ENCODE peak calls at places on chromosomes 3 and 15, in five cellular contexts. S is PC-9, V is foreskin fibroblast, I is fibroblast of lung, P is ovary. O is an unnamed sample.
A peak's percentile ranks its signal among the peaks of the same experiment; 100 is the strongest.

GRCh38 chr3:63705092-63705645 is 52.7 kb downstream of the SNTN start:
- DNase-seq in V (no peak), I (no peak), S (no peak), P (no peak), O (no peak)

GRCh38 chr3:126553284-126553811 is 5.4 kb downstream of the C3orf22 start:
- DNase-seq in P (peak; percentile 2), I (no peak), V (no peak), S (no peak), O (no peak)

GRCh38 chr15:92421980-92422379 is 28.3 kb downstream of the ST8SIA2 start:
- DNase-seq in V (no peak), I (peak; percentile 52), S (no peak), P (no peak), O (peak; percentile 53)

GRCh38 chr15:75307778-75308390 is 25.2 kb downstream of the GOLGA6D start:
- DNase-seq in V (peak; percentile 4), S (peak; percentile 73), P (no peak), I (no peak), O (no peak)

GRCh38 chr3:142990706-142991105 is 10.7 kb upstream of the U2SURP start:
- DNase-seq in V (no peak), S (no peak), P (no peak), I (no peak), O (no peak)

GRCh38 chr3:45441570-45442313 is 53.4 kb downstream of the LARS2 start:
- DNase-seq in P (no peak), I (no peak), S (no peak), V (no peak), O (peak; percentile 17)

GRCh38 chr15:51060058-51060598 is 34.6 kb downstream of the TNFAIP8L3 start:
- DNase-seq in V (no peak), I (no peak), S (no peak), P (no peak), O (no peak)

GRCh38 chr15:71349736-71350515 is 234.7 kb downstream of the THSD4 start:
- DNase-seq in I (no peak), P (no peak), V (no peak), S (no peak), O (no peak)

GRCh38 chr15:70488002-70488605 is 275.3 kb downstream of the UACA start:
- DNase-seq in P (peak; percentile 75), V (peak; percentile 43), I (peak; percentile 82), S (peak; percentile 68), O (peak; percentile 80)

GRCh38 chr15:66770518-66771350 is 68.7 kb downstream of the SMAD6 start:
- DNase-seq in I (no peak), S (no peak), V (no peak), P (no peak), O (no peak)

GRCh38 chr15:65828566-65828965 is 36.5 kb upstream of the DENND4A start:
- DNase-seq in P (no peak), S (no peak), V (no peak), I (no peak), O (no peak)

GRCh38 chr3:105944721-105945120 is 75.9 kb upstream of the CBLB start:
- DNase-seq in I (peak; percentile 67), P (no peak), S (no peak), V (peak; percentile 88), O (peak; percentile 76)

GRCh38 chr15:39685999-39686613 is 96.5 kb downstream of the FSIP1 start:
- DNase-seq in S (peak; percentile 34), I (peak; percentile 76), P (no peak), V (peak; percentile 31), O (peak; percentile 64)

GRCh38 chr15:45941367-45941766 is 306.5 kb downstream of the SQOR start:
- DNase-seq in V (no peak), P (no peak), S (no peak), I (no peak), O (no peak)

GRCh38 chr15:69604050-69604378 is 151.4 kb downstream of the RPLP1 start:
- DNase-seq in P (no peak), I (no peak), S (peak; percentile 44), V (no peak), O (no peak)

GRCh38 chr15:77632760-77633133 is at the start of gene LINGO1:
- DNase-seq in I (no peak), V (no peak), P (peak; percentile 49), S (no peak), O (no peak)

GRCh38 chr15:77633134-77633912 is 611 bp upstream of the LINGO1 start:
- DNase-seq in I (peak; percentile 71), S (peak; percentile 90), P (peak; percentile 90), V (peak; percentile 69), O (peak; percentile 72)

GRCh38 chr15:77633913-77634265 is 1.2 kb upstream of the LINGO1 start:
- DNase-seq in S (no peak), P (peak; percentile 27), V (no peak), I (no peak), O (no peak)

GRCh38 chr15:77636209-77636608 is 3.5 kb upstream of the LINGO1 start:
- DNase-seq in I (no peak), S (no peak), V (no peak), P (no peak), O (no peak)

DNA sequence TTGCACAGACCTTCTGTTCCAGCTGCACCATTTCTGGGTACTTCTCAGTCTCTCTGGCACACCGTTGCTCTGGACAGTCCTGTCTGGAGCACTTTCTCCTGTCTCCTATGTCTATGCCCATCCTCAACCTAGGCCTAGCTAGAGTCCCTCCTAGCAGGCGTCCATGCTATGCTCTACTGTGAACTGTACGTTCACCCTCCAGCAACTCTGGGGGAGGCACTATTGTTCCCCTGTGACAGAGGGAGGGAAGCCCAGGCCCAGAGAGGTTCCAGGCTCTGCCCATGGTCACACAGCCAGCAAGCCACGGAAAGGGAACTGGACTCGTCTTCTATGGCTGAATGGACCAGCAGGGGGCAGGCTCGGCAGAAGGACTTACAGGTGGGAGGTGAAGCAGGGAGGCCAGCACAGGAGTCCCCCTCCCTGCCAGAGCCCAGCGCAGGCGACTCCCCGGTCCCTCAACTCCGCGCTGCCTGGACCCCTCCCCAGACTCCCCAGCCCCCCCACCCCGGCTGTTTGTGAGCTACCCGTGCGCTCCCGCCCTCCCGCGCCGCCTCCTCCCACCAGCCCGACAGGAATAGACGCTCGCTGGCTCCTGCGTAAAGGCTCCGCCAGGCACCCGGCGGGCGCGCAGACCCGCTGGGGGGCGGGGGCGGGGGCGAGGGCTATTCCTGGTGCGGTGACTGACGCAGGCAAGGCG is 1.7 kb upstream of the LINGO1 start:
- DNase-seq in I (peak; percentile 46), S (peak; percentile 37), V (peak; percentile 16), P (peak; percentile 49), O (peak; percentile 29)
- TF ChIP-seq CTCF in I (no peak), S (no peak), V (peak; percentile 56), P (no peak), O (peak; percentile 66)

GRCh38 chr3:195812366-195812765 is 637 bp upstream of the MUC4 start:
- DNase-seq in P (no peak), I (no peak), S (no peak), V (no peak), O (no peak)

GRCh38 chr3:195813916-195814486 is 2.3 kb upstream of the MUC4 start:
- DNase-seq in S (no peak), V (no peak), P (no peak), I (no peak), O (no peak)

GRCh38 chr3:195810455-195810845 is 1.3 kb downstream of the MUC4 start:
- DNase-seq in P (no peak), V (no peak), I (no peak), S (no peak), O (no peak)

GRCh38 chr3:195809796-195810454 is 1.8 kb downstream of the MUC4 start:
- DNase-seq in P (no peak), V (no peak), S (no peak), I (no peak), O (peak; percentile 13)

GRCh38 chr3:195811756-195812155 is at the start of gene MUC4:
- DNase-seq in S (peak; percentile 68), I (no peak), P (no peak), V (no peak), O (no peak)
- H3K4me3 ChIP-seq in S (peak within 1 kb of the TSS; percentile 55), I (no peak within 1 kb of the TSS), P (no peak within 1 kb of the TSS), V (no peak within 1 kb of the TSS), O (no peak within 1 kb of the TSS)

DNA sequence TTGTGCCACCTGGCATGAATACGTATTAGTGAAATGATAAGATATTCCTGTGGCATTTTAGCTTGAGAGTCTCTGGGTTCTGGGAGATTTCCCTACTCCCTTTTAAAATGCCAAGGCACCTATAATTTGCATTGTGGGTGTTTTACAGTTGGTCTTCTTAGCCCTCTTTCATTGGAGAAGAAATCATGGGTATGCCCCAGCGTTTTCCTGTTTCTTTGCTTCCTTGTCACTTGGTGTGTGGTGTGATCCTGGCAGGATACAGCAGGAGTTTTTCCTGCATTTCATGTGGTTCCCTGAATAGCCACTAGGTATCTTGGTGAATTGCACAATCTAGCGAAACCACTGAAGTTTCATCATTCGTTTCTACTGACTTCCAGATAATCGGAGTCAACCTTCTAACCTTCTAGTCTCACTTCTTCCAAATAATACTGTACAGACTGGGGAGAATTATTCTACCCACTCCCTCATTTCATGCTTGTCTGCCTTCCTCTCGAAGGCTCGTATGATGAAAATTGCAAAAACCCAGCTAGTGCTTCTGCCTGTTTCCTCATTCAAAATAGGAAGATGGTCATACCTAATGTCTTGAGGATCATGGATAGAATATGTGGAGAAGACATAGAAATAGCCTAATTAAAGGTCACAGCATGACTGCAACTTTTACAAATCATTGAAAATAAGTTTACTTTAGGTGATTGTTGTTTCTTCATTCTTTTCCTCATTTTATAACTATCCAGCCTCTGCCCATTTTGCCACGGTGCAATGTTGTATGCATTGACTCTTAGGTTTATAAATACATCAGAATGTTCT is 2.7 kb downstream of the BHLHE40 start:
- DNase-seq in I (peak; percentile 76), P (no peak), V (peak; percentile 47), S (peak; percentile 29), O (peak; percentile 83)
- TF ChIP-seq CTCF in I (peak; percentile 47), P (peak; percentile 70), V (peak; percentile 34), S (peak; percentile 18), O (no peak)

DNA sequence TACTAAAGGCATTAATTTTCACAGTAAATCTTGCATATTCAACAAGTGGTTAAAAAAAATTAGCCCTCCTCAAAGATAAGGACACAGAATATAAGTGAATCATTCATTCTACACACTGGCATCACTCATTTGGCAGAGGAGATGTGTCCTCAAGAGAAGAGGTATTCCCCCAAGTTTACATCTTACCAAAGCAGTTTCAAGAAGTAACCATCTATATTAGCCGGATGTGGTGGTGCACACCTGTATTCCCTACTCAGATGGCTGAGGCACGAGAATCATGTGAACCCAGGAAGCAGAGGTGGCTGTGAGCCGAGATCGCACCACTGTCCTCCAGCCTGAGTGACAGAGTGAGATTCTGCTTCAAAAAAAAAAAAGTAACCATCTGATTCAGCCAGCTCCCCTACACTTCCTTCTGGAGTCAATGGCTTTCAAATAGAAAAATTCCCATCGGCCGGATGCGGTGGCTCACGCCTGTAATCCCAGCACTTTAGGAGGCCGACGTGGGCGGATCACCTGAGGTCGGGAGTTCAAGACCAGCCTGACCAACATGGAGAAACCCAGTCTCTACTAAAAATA is 15.4 kb downstream of the RAF1 start:
- DNase-seq in I (no peak), V (no peak), S (no peak), P (no peak), O (no peak)
- H3K4me3 ChIP-seq in I (no peak overlapping the region), V (no peak overlapping the region), S (no peak overlapping the region), P (no peak overlapping the region), O (no peak overlapping the region)

GRCh38 chr3:42438193-42438592 is 27.8 kb upstream of the LYZL4 start:
- DNase-seq in I (no peak), P (no peak), S (no peak), V (no peak), O (no peak)

GRCh38 chr3:42442640-42443039 is 32.2 kb upstream of the LYZL4 start:
- DNase-seq in I (no peak), P (no peak), S (no peak), V (no peak), O (no peak)

GRCh38 chr3:42440924-42441323 is 30.5 kb upstream of the LYZL4 start:
- DNase-seq in P (no peak), S (no peak), I (no peak), V (no peak), O (no peak)

GRCh38 chr3:42443292-42443691 is 32.9 kb upstream of the LYZL4 start:
- DNase-seq in S (no peak), P (no peak), I (no peak), V (no peak), O (no peak)

GRCh38 chr3:42439461-42440075 is 29.2 kb upstream of the LYZL4 start:
- DNase-seq in S (no peak), V (no peak), P (no peak), I (no peak), O (no peak)
- TF ChIP-seq CTCF in S (no peak), V (no peak), P (no peak), I (no peak), O (no peak)

O was measured in astrocyte of the spinal cord.